ENCODE peak calls at places on chromosomes 12 and 14, in six cellular contexts. One of them, this sample, is unnamed.

GRCh38 chr12:32032205-32032810 is 73.1 kb downstream of the RESF1 start:
- DNase-seq in OCI-LY7: no peak
- DNase-seq in GM06990: no peak
- DNase-seq in neural progenitor cell: no peak
- DNase-seq in upper lobe of right lung: no peak
- DNase-seq in heart right ventricle: no peak
- DNase-seq in this sample: no peak

GRCh38 chr12:24118675-24119074 is 169.2 kb upstream of the SOX5 start:
- DNase-seq in OCI-LY7: no peak
- DNase-seq in GM06990: no peak
- DNase-seq in neural progenitor cell: no peak
- DNase-seq in upper lobe of right lung: no peak
- DNase-seq in heart right ventricle: no peak
- DNase-seq in this sample: no peak

GRCh38 chr14:39680777-39681176 is 248.5 kb upstream of the FBXO33 start:
- DNase-seq in OCI-LY7: peak
- DNase-seq in GM06990: peak
- DNase-seq in neural progenitor cell: no peak
- DNase-seq in upper lobe of right lung: no peak
- DNase-seq in heart right ventricle: no peak
- DNase-seq in this sample: no peak

GRCh38 chr12:84128117-84128991 is 784.2 kb downstream of the SLC6A15 start:
- DNase-seq in OCI-LY7: no peak
- DNase-seq in GM06990: no peak
- DNase-seq in neural progenitor cell: no peak
- DNase-seq in upper lobe of right lung: peak
- DNase-seq in heart right ventricle: no peak
- DNase-seq in this sample: no peak

GRCh38 chr12:77324763-77325468 is 259.5 kb upstream of the E2F7 start:
- DNase-seq in OCI-LY7: peak
- DNase-seq in GM06990: peak
- DNase-seq in neural progenitor cell: peak
- DNase-seq in upper lobe of right lung: peak
- DNase-seq in heart right ventricle: peak
- DNase-seq in this sample: no peak

GRCh38 chr12:81296556-81297305 is 218.9 kb downstream of the ACSS3 start:
- DNase-seq in OCI-LY7: no peak
- DNase-seq in GM06990: no peak
- DNase-seq in neural progenitor cell: no peak
- DNase-seq in upper lobe of right lung: no peak
- DNase-seq in heart right ventricle: no peak
- DNase-seq in this sample: no peak

GRCh38 chr12:85835810-85836715 is at the start of gene RASSF9:
- DNase-seq in OCI-LY7: no peak
- DNase-seq in GM06990: no peak
- DNase-seq in neural progenitor cell: peak
- DNase-seq in upper lobe of right lung: peak
- DNase-seq in heart right ventricle: peak
- DNase-seq in this sample: peak

GRCh38 chr12:2396448-2396871 is 343.7 kb downstream of the CACNA1C start:
- DNase-seq in OCI-LY7: no peak
- DNase-seq in GM06990: no peak
- DNase-seq in neural progenitor cell: no peak
- DNase-seq in upper lobe of right lung: peak
- DNase-seq in heart right ventricle: peak
- DNase-seq in this sample: no peak

DNA sequence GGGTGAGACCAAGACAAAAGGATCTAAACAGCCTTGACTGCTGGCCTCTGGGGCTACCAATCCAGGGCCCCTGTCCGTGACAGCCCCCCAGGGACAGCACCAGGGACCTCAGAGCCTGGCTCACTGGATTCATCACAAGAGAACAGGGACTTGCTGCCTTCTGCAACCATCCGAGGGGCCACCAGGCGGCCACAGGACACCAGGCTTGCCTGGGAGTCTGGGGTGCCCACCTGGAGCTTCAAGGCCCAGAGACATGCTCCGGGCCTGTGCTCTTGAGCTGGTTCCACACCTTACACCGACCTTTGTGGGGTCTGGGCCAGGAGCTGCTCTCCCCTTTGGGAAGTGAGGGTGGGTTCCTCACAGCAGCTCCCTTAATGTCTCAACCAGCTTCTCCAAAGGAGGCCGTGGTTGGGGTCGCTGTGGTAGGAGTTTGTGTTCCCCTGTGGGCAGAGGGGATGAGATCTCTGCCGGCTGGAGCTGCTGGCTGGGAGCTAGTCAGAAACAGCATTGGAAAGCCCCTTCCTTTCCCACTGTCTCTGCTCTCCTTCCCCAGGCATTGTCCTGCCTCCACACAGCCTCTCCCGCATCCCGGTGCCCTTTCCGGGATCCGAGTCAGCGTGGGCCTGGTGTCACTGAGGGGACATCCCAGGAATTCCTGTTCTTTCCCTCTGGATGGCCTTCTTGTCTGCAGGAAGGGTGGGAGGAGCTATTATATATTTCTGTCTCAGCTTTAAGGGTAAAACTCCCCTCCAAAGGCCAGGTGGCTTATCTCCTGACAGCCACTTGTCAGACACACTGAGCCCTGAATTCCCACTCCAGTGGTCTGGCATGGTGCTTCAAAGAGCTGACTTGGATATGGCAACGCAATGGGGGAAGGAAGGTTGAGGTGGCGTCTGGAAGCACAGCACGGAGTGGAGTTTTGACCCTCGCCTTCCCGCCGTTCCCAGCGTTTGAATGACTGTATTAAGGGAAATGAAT is 5.1 kb upstream of the PAPLN start:
- DNase-seq in OCI-LY7: peak
- DNase-seq in GM06990: no peak
- DNase-seq in neural progenitor cell: peak
- DNase-seq in upper lobe of right lung: no peak
- DNase-seq in heart right ventricle: no peak
- DNase-seq in this sample: no peak
- TF ChIP-seq CTCF in OCI-LY7: peak
- TF ChIP-seq CTCF in GM06990: peak
- TF ChIP-seq CTCF in neural progenitor cell: peak
- TF ChIP-seq CTCF in upper lobe of right lung: peak
- TF ChIP-seq CTCF in heart right ventricle: no peak
- TF ChIP-seq CTCF in this sample: peak

GRCh38 chr12:53725824-53726223 is 1.4 kb downstream of the CALCOCO1 start:
- DNase-seq in OCI-LY7: no peak
- DNase-seq in GM06990: no peak
- DNase-seq in neural progenitor cell: no peak
- DNase-seq in upper lobe of right lung: peak
- DNase-seq in heart right ventricle: no peak
- DNase-seq in this sample: no peak
- H3K4me3 ChIP-seq in OCI-LY7: no peak
- H3K4me3 ChIP-seq in GM06990: no peak
- H3K4me3 ChIP-seq in neural progenitor cell: no peak
- H3K4me3 ChIP-seq in upper lobe of right lung: peak
- H3K4me3 ChIP-seq in heart right ventricle: peak
- H3K4me3 ChIP-seq in this sample: no peak

DNA sequence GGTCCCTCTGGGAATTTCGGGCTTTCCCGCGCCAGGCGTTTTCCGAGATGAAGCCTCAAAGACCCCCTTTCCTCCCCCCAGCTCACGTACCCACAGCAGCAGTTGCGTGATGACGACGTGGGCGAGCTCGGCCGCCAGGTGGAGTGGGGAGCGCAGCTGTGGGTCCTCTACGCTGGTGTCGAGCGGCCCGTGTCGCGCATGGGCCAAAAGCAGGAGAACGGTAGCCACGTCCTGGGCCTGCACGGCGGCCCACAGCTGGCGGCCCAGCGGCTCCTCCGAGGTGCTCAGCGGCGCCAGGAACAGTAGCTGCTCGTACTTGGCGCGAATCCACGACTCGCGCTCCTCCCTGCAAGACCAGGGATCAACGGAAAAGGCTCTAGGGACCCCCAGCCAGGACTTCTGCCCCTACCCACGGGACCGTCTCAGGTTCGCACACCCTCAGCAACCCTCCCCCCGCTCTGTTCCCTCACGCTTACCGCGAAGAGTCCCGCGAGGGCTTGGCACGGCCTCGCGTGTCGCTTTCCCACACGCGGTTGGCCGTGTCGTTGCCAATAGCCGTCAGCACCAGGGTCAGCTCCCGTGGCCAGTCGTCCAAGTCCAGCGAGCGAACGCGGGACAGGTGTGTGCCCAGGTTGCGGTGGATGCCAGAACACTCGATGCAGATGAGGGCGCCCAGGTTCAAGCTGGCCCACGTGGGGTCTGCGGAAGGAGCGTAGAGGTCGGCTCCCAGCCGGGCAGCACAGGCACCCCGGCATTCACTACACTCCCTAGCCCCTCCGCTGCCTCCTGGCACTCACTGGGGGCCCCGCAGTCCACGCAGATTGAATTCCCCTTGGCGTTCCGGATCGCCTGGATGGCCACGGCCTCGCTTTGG is 11.4 kb downstream of the AGAP2 start:
- DNase-seq in OCI-LY7: no peak
- DNase-seq in GM06990: no peak
- DNase-seq in neural progenitor cell: peak
- DNase-seq in upper lobe of right lung: peak
- DNase-seq in heart right ventricle: peak
- DNase-seq in this sample: peak
- TF ChIP-seq CTCF in OCI-LY7: no peak
- TF ChIP-seq CTCF in GM06990: no peak
- TF ChIP-seq CTCF in neural progenitor cell: peak
- TF ChIP-seq CTCF in upper lobe of right lung: peak
- TF ChIP-seq CTCF in heart right ventricle: peak
- TF ChIP-seq CTCF in this sample: no peak

GRCh38 chr14:30114051-30114450 is 186.4 kb upstream of the PRKD1 start:
- DNase-seq in OCI-LY7: no peak
- DNase-seq in GM06990: no peak
- DNase-seq in neural progenitor cell: no peak
- DNase-seq in upper lobe of right lung: no peak
- DNase-seq in heart right ventricle: no peak
- DNase-seq in this sample: no peak
- H3K4me3 ChIP-seq in OCI-LY7: no peak
- H3K4me3 ChIP-seq in GM06990: no peak
- H3K4me3 ChIP-seq in neural progenitor cell: no peak
- H3K4me3 ChIP-seq in upper lobe of right lung: no peak
- H3K4me3 ChIP-seq in heart right ventricle: no peak
- H3K4me3 ChIP-seq in this sample: no peak

GRCh38 chr12:9799961-9800360 is 27.3 kb upstream of the KLRF1 start:
- DNase-seq in OCI-LY7: no peak
- DNase-seq in GM06990: no peak
- DNase-seq in neural progenitor cell: no peak
- DNase-seq in upper lobe of right lung: no peak
- DNase-seq in heart right ventricle: no peak
- DNase-seq in this sample: no peak

GRCh38 chr12:9796916-9797315 is 30.4 kb upstream of the KLRF1 start:
- DNase-seq in OCI-LY7: no peak
- DNase-seq in GM06990: no peak
- DNase-seq in neural progenitor cell: no peak
- DNase-seq in upper lobe of right lung: no peak
- DNase-seq in heart right ventricle: no peak
- DNase-seq in this sample: no peak

GRCh38 chr12:9796346-9796745 is 30.9 kb upstream of the KLRF1 start:
- DNase-seq in OCI-LY7: no peak
- DNase-seq in GM06990: no peak
- DNase-seq in neural progenitor cell: no peak
- DNase-seq in upper lobe of right lung: no peak
- DNase-seq in heart right ventricle: no peak
- DNase-seq in this sample: no peak

GRCh38 chr12:9795945-9796344 is 31.3 kb upstream of the KLRF1 start:
- DNase-seq in OCI-LY7: no peak
- DNase-seq in GM06990: no peak
- DNase-seq in neural progenitor cell: no peak
- DNase-seq in upper lobe of right lung: no peak
- DNase-seq in heart right ventricle: no peak
- DNase-seq in this sample: no peak

GRCh38 chr12:9798008-9798619 is 29.2 kb upstream of the KLRF1 start:
- DNase-seq in OCI-LY7: peak
- DNase-seq in GM06990: peak
- DNase-seq in neural progenitor cell: peak
- DNase-seq in upper lobe of right lung: no peak
- DNase-seq in heart right ventricle: no peak
- DNase-seq in this sample: peak
- TF ChIP-seq CTCF in OCI-LY7: peak
- TF ChIP-seq CTCF in GM06990: peak
- TF ChIP-seq CTCF in neural progenitor cell: peak
- TF ChIP-seq CTCF in upper lobe of right lung: peak
- TF ChIP-seq CTCF in heart right ventricle: peak
- TF ChIP-seq CTCF in this sample: peak

GRCh38 chr12:124295431-124296058 is 652 bp downstream of the RFLNA start:
- DNase-seq in OCI-LY7: no peak
- DNase-seq in GM06990: no peak
- DNase-seq in neural progenitor cell: peak
- DNase-seq in upper lobe of right lung: no peak
- DNase-seq in heart right ventricle: no peak
- DNase-seq in this sample: no peak

GRCh38 chr12:124293286-124294003 is 1.4 kb upstream of the RFLNA start:
- DNase-seq in OCI-LY7: no peak
- DNase-seq in GM06990: no peak
- DNase-seq in neural progenitor cell: no peak
- DNase-seq in upper lobe of right lung: no peak
- DNase-seq in heart right ventricle: no peak
- DNase-seq in this sample: no peak

GRCh38 chr12:124296295-124296915 is 1.5 kb downstream of the RFLNA start:
- DNase-seq in OCI-LY7: no peak
- DNase-seq in GM06990: no peak
- DNase-seq in neural progenitor cell: no peak
- DNase-seq in upper lobe of right lung: no peak
- DNase-seq in heart right ventricle: no peak
- DNase-seq in this sample: no peak

GRCh38 chr12:124296916-124297351 is 2.0 kb downstream of the RFLNA start:
- DNase-seq in OCI-LY7: no peak
- DNase-seq in GM06990: no peak
- DNase-seq in neural progenitor cell: no peak
- DNase-seq in upper lobe of right lung: no peak
- DNase-seq in heart right ventricle: no peak
- DNase-seq in this sample: no peak

GRCh38 chr12:124294686-124295315 is at the start of gene RFLNA:
- DNase-seq in OCI-LY7: no peak
- DNase-seq in GM06990: no peak
- DNase-seq in neural progenitor cell: peak
- DNase-seq in upper lobe of right lung: no peak
- DNase-seq in heart right ventricle: no peak
- DNase-seq in this sample: no peak
- H3K4me3 ChIP-seq in OCI-LY7: no peak
- H3K4me3 ChIP-seq in GM06990: no peak
- H3K4me3 ChIP-seq in neural progenitor cell: peak
- H3K4me3 ChIP-seq in upper lobe of right lung: peak
- H3K4me3 ChIP-seq in heart right ventricle: peak
- H3K4me3 ChIP-seq in this sample: no peak

GRCh38 chr12:74552201-74552600 is 14.6 kb downstream of the ATXN7L3B start:
- DNase-seq in OCI-LY7: no peak
- DNase-seq in GM06990: no peak
- DNase-seq in neural progenitor cell: no peak
- DNase-seq in upper lobe of right lung: no peak
- DNase-seq in heart right ventricle: no peak
- DNase-seq in this sample: no peak
- TF ChIP-seq CTCF in OCI-LY7: peak
- TF ChIP-seq CTCF in GM06990: no peak
- TF ChIP-seq CTCF in neural progenitor cell: peak
- TF ChIP-seq CTCF in upper lobe of right lung: no peak
- TF ChIP-seq CTCF in heart right ventricle: no peak
- TF ChIP-seq CTCF in this sample: no peak

This sample was measured in LNCaP clone FGC.